ENCODE peak calls at places on chromosome 14, in five cellular contexts. T is fibroblast of lung; N is CD8-positive, alpha-beta T cell; W is OCI-LY7; S is cardiac muscle cell. E is an unnamed sample. For H3K4me1, the result is how much of the 10 kb centered on the place peaks cover.

GRCh38 chr14:92527724-92528123 is 14.1 kb downstream of the RIN3 start:
- DNase-seq in N (no peak), T (peak), S (no peak), W (no peak), E (no peak)

GRCh38 chr14:65804752-65805473 is 392.4 kb downstream of the FUT8 start:
- DNase-seq in S (no peak), N (no peak), W (no peak), T (no peak), E (no peak)

GRCh38 chr14:62181591-62181990 is 419.4 kb downstream of the SNAPC1 start:
- DNase-seq in T (no peak), S (no peak), W (no peak), N (no peak), E (no peak)

GRCh38 chr14:21711360-21711961 is 37.8 kb upstream of the OR4E1 start:
- DNase-seq in W (peak), S (peak), N (no peak), T (peak), E (no peak)

GRCh38 chr14:21059842-21060589 is 2.4 kb downstream of the RNASE8 start:
- DNase-seq in S (no peak), W (no peak), N (no peak), T (no peak), E (no peak)

GRCh38 chr14:24463017-24463805 is 20.6 kb upstream of the SDR39U1 start:
- DNase-seq in N (no peak), T (no peak), W (peak), S (no peak), E (no peak)

GRCh38 chr14:24895243-24895583 is 154.7 kb downstream of the STXBP6 start:
- DNase-seq in T (no peak), N (no peak), W (no peak), S (no peak), E (no peak)

GRCh38 chr14:51554339-51554920 is 97.3 kb upstream of the FRMD6 start:
- DNase-seq in N (no peak), S (no peak), T (peak), W (no peak), E (no peak)

GRCh38 chr14:35248476-35248788 is 43.8 kb upstream of the PSMA6 start:
- DNase-seq in N (no peak), T (no peak), S (no peak), W (no peak), E (no peak)

GRCh38 chr14:49310298-49310697 is 275.9 kb downstream of the RPS29 start:
- DNase-seq in T (no peak), N (no peak), S (no peak), W (no peak), E (no peak)

GRCh38 chr14:49303952-49304516 is 282.1 kb downstream of the RPS29 start:
- DNase-seq in S (peak), T (peak), N (no peak), W (peak), E (no peak)

DNA sequence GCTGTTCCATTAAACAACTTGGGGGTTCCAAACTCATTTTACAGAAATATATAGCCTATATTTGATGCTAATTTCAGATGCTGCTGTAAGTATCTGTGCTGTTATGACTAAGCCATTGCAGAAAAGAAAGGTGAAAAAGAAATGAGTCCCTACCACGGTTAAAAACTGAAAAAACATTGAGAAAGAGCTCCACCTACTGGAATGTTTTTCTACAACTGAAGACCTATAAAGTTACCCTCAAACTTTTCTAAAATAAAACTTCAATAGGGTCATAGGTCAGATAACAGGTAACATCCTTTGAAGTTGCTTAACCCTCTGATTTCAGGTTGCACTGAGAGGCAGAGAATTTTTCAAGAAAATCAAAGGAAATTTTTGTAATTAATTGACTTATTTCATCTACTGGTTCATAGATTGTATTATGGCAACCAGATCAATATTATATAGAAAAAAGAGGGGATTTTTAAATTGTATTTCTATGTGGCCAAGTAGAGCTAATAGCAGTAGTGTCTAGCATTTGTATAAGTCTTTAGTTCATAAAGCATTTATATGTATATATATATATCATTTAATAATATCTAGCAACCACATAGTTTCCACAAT is 279.9 kb downstream of the RPS29 start:
- DNase-seq in T (peak), N (no peak), W (peak), S (peak), E (no peak)
- TF ChIP-seq CTCF in T (no peak), N (peak), W (peak), S (peak), E (no peak)

DNA sequence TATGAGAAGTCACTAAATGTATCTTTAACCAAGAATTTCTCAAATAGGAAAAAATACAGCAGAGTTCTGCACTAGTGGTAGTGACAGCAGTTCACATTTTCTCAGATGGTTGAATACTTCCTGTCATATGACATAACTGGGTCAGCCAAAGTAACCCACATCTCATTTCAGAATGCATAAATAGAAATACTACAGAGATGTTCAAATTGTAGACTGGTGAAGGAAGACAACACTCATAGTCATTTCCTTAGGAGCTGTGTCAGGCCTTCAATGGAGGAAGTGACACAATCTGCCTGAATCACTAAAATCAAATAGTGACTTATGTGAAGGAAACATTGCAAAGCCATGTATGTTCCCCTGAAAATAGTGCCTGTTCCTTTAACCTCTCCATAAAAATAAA is 32.4 kb downstream of the FERMT2 start:
- DNase-seq in N (no peak), T (peak), W (no peak), S (no peak), E (no peak)
- H3K27ac ChIP-seq in N (peak), T (peak), W (no peak), S (peak), E (peak)

GRCh38 chr14:74917646-74918081 is 5.4 kb downstream of the RPS6KL1 start:
- DNase-seq in S (no peak), W (no peak), T (no peak), N (no peak), E (peak)
- H3K4me1 ChIP-seq in S (under half), W (under half), T (under half), N (under half), E (under half)

DNA sequence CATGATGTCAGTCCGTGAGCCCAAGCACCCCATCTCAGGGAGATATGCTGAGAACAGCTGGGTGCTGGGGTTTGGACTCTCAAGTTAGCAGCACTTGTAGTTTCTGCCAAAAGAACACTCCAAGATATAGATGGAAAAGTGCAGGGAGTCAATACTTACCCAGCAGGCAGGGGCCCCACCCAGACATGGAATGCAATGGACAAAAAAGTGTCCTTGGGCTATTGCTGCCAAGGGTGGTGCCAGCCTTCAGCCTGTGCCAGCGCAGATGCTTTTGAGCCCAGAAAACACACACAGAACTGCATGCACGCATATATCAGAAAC is 17.0 kb upstream of the IRF2BPL start:
- DNase-seq in W (no peak), N (no peak), S (no peak), T (no peak), E (no peak)
- TF ChIP-seq CTCF in W (no peak), N (no peak), S (no peak), T (no peak), E (no peak)

GRCh38 chr14:45868377-45868776 is 615.4 kb upstream of the MIS18BP1 start:
- DNase-seq in W (no peak), T (no peak), N (no peak), S (no peak), E (no peak)

GRCh38 chr14:45868863-45869262 is 615.9 kb upstream of the MIS18BP1 start:
- DNase-seq in W (no peak), T (no peak), S (no peak), N (no peak), E (no peak)

GRCh38 chr14:45867046-45867894 is 614.3 kb upstream of the MIS18BP1 start:
- DNase-seq in S (no peak), T (no peak), W (no peak), N (no peak), E (no peak)
- H3K27ac ChIP-seq in S (no peak), T (no peak), W (no peak), N (no peak), E (no peak)

GRCh38 chr14:76928301-76928700 is 100.2 kb downstream of the IRF2BPL start:
- DNase-seq in S (no peak), T (no peak), W (no peak), N (no peak), E (no peak)
- H3K4me1 ChIP-seq in S (under half), T (under half), W (under half), N (half or more), E (half or more)

GRCh38 chr14:102046337-102047278 is 40.2 kb downstream of the HSP90AA1 start:
- DNase-seq in W (peak), T (peak), N (no peak), S (peak), E (peak)
- TF ChIP-seq CTCF in W (peak), T (peak), N (no peak), S (peak), E (peak)

E was measured in right atrium auricular region.